ENCODE peak calls at places on chromosomes 6 and 20, in seven cellular contexts. V is iPS DF 19.7, G is naive B cell, L is germinal center, Q is astrocyte of the spinal cord, I is AML-193, U is cerebellum. T is an unnamed sample.

GRCh38 chr6:5497896-5498578 is 236.7 kb downstream of the FARS2 start:
- DNase-seq in V (no peak), G (no peak), L (no peak), Q (peak), I (no peak), U (no peak), T (peak)

GRCh38 chr6:119269266-119270103 is 80.1 kb downstream of the MAN1A1 start:
- DNase-seq in V (no peak), G (no peak), L (no peak), Q (no peak), I (no peak), U (no peak), T (no peak)

GRCh38 chr20:57474816-57475215 is 50.1 kb downstream of the CTCFL start:
- DNase-seq in V (no peak), G (peak), L (peak), Q (no peak), I (no peak), U (no peak), T (no peak)

GRCh38 chr20:568865-569415 is 25.4 kb upstream of the CSNK2A1 start:
- DNase-seq in V (no peak), G (no peak), L (no peak), Q (no peak), I (no peak), U (no peak), T (no peak)

GRCh38 chr6:4323322-4323721 is 187.9 kb upstream of the ECI2 start:
- DNase-seq in V (no peak), G (no peak), L (no peak), Q (no peak), I (no peak), U (no peak), T (no peak)

GRCh38 chr6:111472933-111473435 is 10.0 kb downstream of the REV3L start:
- DNase-seq in V (no peak), G (no peak), L (no peak), Q (no peak), I (no peak), U (no peak), T (no peak)

GRCh38 chr20:54372313-54372712 is 103.1 kb upstream of the DOK5 start:
- DNase-seq in V (no peak), G (no peak), L (no peak), Q (no peak), I (no peak), U (no peak), T (no peak)

GRCh38 chr6:8006208-8006607 is 58.0 kb downstream of the BLOC1S5 start:
- DNase-seq in V (no peak), G (peak), L (peak), Q (peak), I (peak), U (peak), T (peak)

GRCh38 chr6:11231564-11232176 is 798 bp downstream of the NEDD9 start:
- DNase-seq in V (no peak), G (no peak), L (no peak), Q (peak), I (no peak), U (no peak), T (peak)

GRCh38 chr6:113406051-113406695 is 451.0 kb upstream of the MARCKS start:
- DNase-seq in V (no peak), G (no peak), L (no peak), Q (no peak), I (no peak), U (no peak), T (no peak)

GRCh38 chr20:1844723-1845523 is 50.3 kb upstream of the SIRPA start:
- DNase-seq in V (no peak), G (peak), L (peak), Q (peak), I (peak), U (peak), T (peak)

GRCh38 chr6:7267521-7268091 is 45.4 kb downstream of the SSR1 start:
- DNase-seq in V (no peak), G (no peak), L (no peak), Q (peak), I (no peak), U (no peak), T (peak)

GRCh38 chr6:83221886-83222479 is 28.8 kb downstream of the RWDD2A start:
- DNase-seq in V (no peak), G (no peak), L (no peak), Q (peak), I (peak), U (peak), T (peak)

GRCh38 chr6:141734441-141734840 is 398.3 kb upstream of the GJE1 start:
- DNase-seq in V (no peak), G (no peak), L (no peak), Q (no peak), I (no peak), U (no peak), T (no peak)

GRCh38 chr20:24045621-24046020 is 57.0 kb upstream of the GGTLC1 start:
- DNase-seq in V (no peak), G (no peak), L (no peak), Q (no peak), I (no peak), U (no peak), T (no peak)

GRCh38 chr6:40558102-40558501 is 29.1 kb downstream of the LRFN2 start:
- DNase-seq in V (no peak), G (no peak), L (no peak), Q (no peak), I (no peak), U (no peak), T (no peak)

GRCh38 chr20:31674895-31675827 is 37.4 kb downstream of the COX4I2 start:
- DNase-seq in V (no peak), G (peak), L (peak), Q (peak), I (peak), U (peak), T (peak)